ENCODE peak calls at places on chromosomes 3 and 15, in six cellular contexts. One of them, this sample, is unnamed.
A peak's percentile ranks its signal among the peaks of the same experiment; 100 is the strongest.

GRCh38 chr3:125051715-125052581 is 3.8 kb downstream of the HEG1 start:
- DNase-seq in LoVo: no peak
- DNase-seq in stimulated activated CD4-positive, alpha-beta T cell treated with anti-CD3 and anti-CD28 coated beads, Interleukin-2, amount 100 ng/mL, for 4 hours: peak; percentile 62
- DNase-seq in HuH-7.5: no peak
- DNase-seq in KG1: no peak
- DNase-seq in GM12865: peak; percentile 82
- DNase-seq in this sample: no peak

GRCh38 chr3:33317963-33318708 is 40.9 kb downstream of the FBXL2 start:
- DNase-seq in HuH-7.5: no peak
- DNase-seq in LoVo: no peak
- DNase-seq in GM12865: peak; percentile 29
- DNase-seq in stimulated activated CD4-positive, alpha-beta T cell treated with anti-CD3 and anti-CD28 coated beads, Interleukin-2, amount 100 ng/mL, for 4 hours: no peak
- DNase-seq in KG1: no peak
- DNase-seq in this sample: no peak

GRCh38 chr3:109784852-109785631 is 447.7 kb upstream of the DPPA4 start:
- DNase-seq in LoVo: no peak
- DNase-seq in stimulated activated CD4-positive, alpha-beta T cell treated with anti-CD3 and anti-CD28 coated beads, Interleukin-2, amount 100 ng/mL, for 4 hours: no peak
- DNase-seq in GM12865: no peak
- DNase-seq in HuH-7.5: no peak
- DNase-seq in KG1: no peak
- DNase-seq in this sample: no peak

GRCh38 chr3:149576071-149576564 is 81.7 kb downstream of the WWTR1 start:
- DNase-seq in HuH-7.5: no peak
- DNase-seq in GM12865: peak; percentile 47
- DNase-seq in LoVo: peak; percentile 26
- DNase-seq in KG1: no peak
- DNase-seq in stimulated activated CD4-positive, alpha-beta T cell treated with anti-CD3 and anti-CD28 coated beads, Interleukin-2, amount 100 ng/mL, for 4 hours: no peak
- DNase-seq in this sample: no peak

GRCh38 chr3:190122198-190122771 is 1.6 kb upstream of the P3H2 start:
- DNase-seq in stimulated activated CD4-positive, alpha-beta T cell treated with anti-CD3 and anti-CD28 coated beads, Interleukin-2, amount 100 ng/mL, for 4 hours: no peak
- DNase-seq in KG1: no peak
- DNase-seq in GM12865: no peak
- DNase-seq in LoVo: no peak
- DNase-seq in HuH-7.5: no peak
- DNase-seq in this sample: no peak

GRCh38 chr3:139561959-139562676 is 22.6 kb upstream of the RBP1 start:
- DNase-seq in HuH-7.5: peak; percentile 26
- DNase-seq in GM12865: peak; percentile 51
- DNase-seq in stimulated activated CD4-positive, alpha-beta T cell treated with anti-CD3 and anti-CD28 coated beads, Interleukin-2, amount 100 ng/mL, for 4 hours: no peak
- DNase-seq in LoVo: peak; percentile 26
- DNase-seq in KG1: no peak
- DNase-seq in this sample: peak; percentile 89

GRCh38 chr15:74497584-74497983 is 36.6 kb upstream of the UBL7 start:
- DNase-seq in KG1: no peak
- DNase-seq in HuH-7.5: no peak
- DNase-seq in LoVo: peak; percentile 39
- DNase-seq in stimulated activated CD4-positive, alpha-beta T cell treated with anti-CD3 and anti-CD28 coated beads, Interleukin-2, amount 100 ng/mL, for 4 hours: no peak
- DNase-seq in GM12865: peak; percentile 63
- DNase-seq in this sample: no peak

GRCh38 chr3:38450853-38451252 is 2.8 kb upstream of the ACVR2B start:
- DNase-seq in HuH-7.5: no peak
- DNase-seq in GM12865: no peak
- DNase-seq in stimulated activated CD4-positive, alpha-beta T cell treated with anti-CD3 and anti-CD28 coated beads, Interleukin-2, amount 100 ng/mL, for 4 hours: no peak
- DNase-seq in LoVo: no peak
- DNase-seq in KG1: no peak
- DNase-seq in this sample: no peak

GRCh38 chr15:99435761-99436346 is 129.9 kb upstream of the MEF2A start:
- DNase-seq in GM12865: no peak
- DNase-seq in LoVo: no peak
- DNase-seq in HuH-7.5: no peak
- DNase-seq in stimulated activated CD4-positive, alpha-beta T cell treated with anti-CD3 and anti-CD28 coated beads, Interleukin-2, amount 100 ng/mL, for 4 hours: no peak
- DNase-seq in KG1: no peak
- DNase-seq in this sample: no peak

GRCh38 chr15:58777107-58777506 is 6.0 kb downstream of the MINDY2 start:
- DNase-seq in KG1: no peak
- DNase-seq in GM12865: peak; percentile 57
- DNase-seq in stimulated activated CD4-positive, alpha-beta T cell treated with anti-CD3 and anti-CD28 coated beads, Interleukin-2, amount 100 ng/mL, for 4 hours: no peak
- DNase-seq in LoVo: no peak
- DNase-seq in HuH-7.5: no peak
- DNase-seq in this sample: no peak

GRCh38 chr15:27845535-27846369 is 253.4 kb downstream of the OCA2 start:
- DNase-seq in LoVo: no peak
- DNase-seq in HuH-7.5: no peak
- DNase-seq in stimulated activated CD4-positive, alpha-beta T cell treated with anti-CD3 and anti-CD28 coated beads, Interleukin-2, amount 100 ng/mL, for 4 hours: no peak
- DNase-seq in GM12865: no peak
- DNase-seq in KG1: no peak
- DNase-seq in this sample: peak; percentile 84